ENCODE peak calls at places on chromosomes 1 and 21, in ten cellular contexts. One of them, this sample, is unnamed.

GRCh38 chr21:21003701-21004100 is 5.5 kb downstream of the NCAM2 start:
- DNase-seq in nephron progenitor cell: peak; percentile 11
- DNase-seq in activated naive CD8-positive, alpha-beta T cell treated with anti-CD3 and anti-CD28 coated beads for 36 hours: no peak
- DNase-seq in cerebellar cortex: peak; percentile 18
- DNase-seq in occipital lobe: no peak
- DNase-seq in lung: no peak
- DNase-seq in LHCN-M2: peak; percentile 53
- DNase-seq in stimulated activated CD4-positive, alpha-beta T cell treated with anti-CD3 and anti-CD28 coated beads, TNF-alpha, amount 100 ng/mL, for 4 hours: no peak
- DNase-seq in T-helper 17 cell: no peak
- DNase-seq in dorsolateral prefrontal cortex: no peak
- DNase-seq in this sample: peak; percentile 32

GRCh38 chr1:25197235-25197930 is 34.9 kb downstream of the SYF2 start:
- DNase-seq in nephron progenitor cell: peak; percentile 81
- DNase-seq in activated naive CD8-positive, alpha-beta T cell treated with anti-CD3 and anti-CD28 coated beads for 36 hours: no peak
- DNase-seq in cerebellar cortex: no peak
- DNase-seq in occipital lobe: no peak
- DNase-seq in lung: no peak
- DNase-seq in LHCN-M2: no peak
- DNase-seq in stimulated activated CD4-positive, alpha-beta T cell treated with anti-CD3 and anti-CD28 coated beads, TNF-alpha, amount 100 ng/mL, for 4 hours: no peak
- DNase-seq in T-helper 17 cell: no peak
- DNase-seq in dorsolateral prefrontal cortex: no peak
- DNase-seq in this sample: no peak

GRCh38 chr1:95068956-95069710 is 3.6 kb downstream of the ALG14 start:
- DNase-seq in nephron progenitor cell: no peak
- DNase-seq in activated naive CD8-positive, alpha-beta T cell treated with anti-CD3 and anti-CD28 coated beads for 36 hours: no peak
- DNase-seq in cerebellar cortex: no peak
- DNase-seq in occipital lobe: no peak
- DNase-seq in lung: no peak
- DNase-seq in LHCN-M2: no peak
- DNase-seq in stimulated activated CD4-positive, alpha-beta T cell treated with anti-CD3 and anti-CD28 coated beads, TNF-alpha, amount 100 ng/mL, for 4 hours: no peak
- DNase-seq in T-helper 17 cell: no peak
- DNase-seq in dorsolateral prefrontal cortex: no peak
- DNase-seq in this sample: no peak

GRCh38 chr1:22284236-22284635 is 141.3 kb upstream of the WNT4 start:
- DNase-seq in nephron progenitor cell: no peak
- DNase-seq in activated naive CD8-positive, alpha-beta T cell treated with anti-CD3 and anti-CD28 coated beads for 36 hours: no peak
- DNase-seq in cerebellar cortex: no peak
- DNase-seq in occipital lobe: no peak
- DNase-seq in lung: no peak
- DNase-seq in LHCN-M2: no peak
- DNase-seq in stimulated activated CD4-positive, alpha-beta T cell treated with anti-CD3 and anti-CD28 coated beads, TNF-alpha, amount 100 ng/mL, for 4 hours: no peak
- DNase-seq in T-helper 17 cell: no peak
- DNase-seq in dorsolateral prefrontal cortex: no peak
- DNase-seq in this sample: no peak

GRCh38 chr1:96473791-96474452 is 247.7 kb upstream of the PTBP2 start:
- DNase-seq in nephron progenitor cell: no peak
- DNase-seq in activated naive CD8-positive, alpha-beta T cell treated with anti-CD3 and anti-CD28 coated beads for 36 hours: no peak
- DNase-seq in cerebellar cortex: no peak
- DNase-seq in occipital lobe: no peak
- DNase-seq in lung: no peak
- DNase-seq in LHCN-M2: peak; percentile 53
- DNase-seq in stimulated activated CD4-positive, alpha-beta T cell treated with anti-CD3 and anti-CD28 coated beads, TNF-alpha, amount 100 ng/mL, for 4 hours: no peak
- DNase-seq in T-helper 17 cell: no peak
- DNase-seq in dorsolateral prefrontal cortex: no peak
- DNase-seq in this sample: no peak

GRCh38 chr1:10161541-10162290 is 48.7 kb upstream of the KIF1B start:
- DNase-seq in nephron progenitor cell: no peak
- DNase-seq in activated naive CD8-positive, alpha-beta T cell treated with anti-CD3 and anti-CD28 coated beads for 36 hours: no peak
- DNase-seq in cerebellar cortex: peak; percentile 86
- DNase-seq in occipital lobe: no peak
- DNase-seq in lung: no peak
- DNase-seq in LHCN-M2: no peak
- DNase-seq in stimulated activated CD4-positive, alpha-beta T cell treated with anti-CD3 and anti-CD28 coated beads, TNF-alpha, amount 100 ng/mL, for 4 hours: no peak
- DNase-seq in T-helper 17 cell: no peak
- DNase-seq in dorsolateral prefrontal cortex: no peak
- DNase-seq in this sample: no peak

GRCh38 chr1:184558691-184559090 is 171.9 kb downstream of the C1orf21 start:
- DNase-seq in nephron progenitor cell: no peak
- DNase-seq in activated naive CD8-positive, alpha-beta T cell treated with anti-CD3 and anti-CD28 coated beads for 36 hours: no peak
- DNase-seq in cerebellar cortex: no peak
- DNase-seq in occipital lobe: no peak
- DNase-seq in lung: no peak
- DNase-seq in LHCN-M2: no peak
- DNase-seq in stimulated activated CD4-positive, alpha-beta T cell treated with anti-CD3 and anti-CD28 coated beads, TNF-alpha, amount 100 ng/mL, for 4 hours: no peak
- DNase-seq in T-helper 17 cell: no peak
- DNase-seq in dorsolateral prefrontal cortex: no peak
- DNase-seq in this sample: no peak

GRCh38 chr1:30856260-30856790 is 52.2 kb downstream of the SDC3 start:
- DNase-seq in nephron progenitor cell: peak; percentile 28
- DNase-seq in activated naive CD8-positive, alpha-beta T cell treated with anti-CD3 and anti-CD28 coated beads for 36 hours: no peak
- DNase-seq in cerebellar cortex: no peak
- DNase-seq in occipital lobe: no peak
- DNase-seq in lung: peak; percentile 35
- DNase-seq in LHCN-M2: no peak
- DNase-seq in stimulated activated CD4-positive, alpha-beta T cell treated with anti-CD3 and anti-CD28 coated beads, TNF-alpha, amount 100 ng/mL, for 4 hours: no peak
- DNase-seq in T-helper 17 cell: no peak
- DNase-seq in dorsolateral prefrontal cortex: no peak
- DNase-seq in this sample: peak; percentile 66

GRCh38 chr1:92882817-92883216 is 51.0 kb downstream of the RPL5 start:
- DNase-seq in nephron progenitor cell: no peak
- DNase-seq in activated naive CD8-positive, alpha-beta T cell treated with anti-CD3 and anti-CD28 coated beads for 36 hours: no peak
- DNase-seq in cerebellar cortex: no peak
- DNase-seq in occipital lobe: no peak
- DNase-seq in lung: no peak
- DNase-seq in LHCN-M2: no peak
- DNase-seq in stimulated activated CD4-positive, alpha-beta T cell treated with anti-CD3 and anti-CD28 coated beads, TNF-alpha, amount 100 ng/mL, for 4 hours: no peak
- DNase-seq in T-helper 17 cell: no peak
- DNase-seq in dorsolateral prefrontal cortex: no peak
- DNase-seq in this sample: no peak

GRCh38 chr1:151539321-151540020 is 638 bp upstream of the TUFT1 start:
- DNase-seq in nephron progenitor cell: no peak
- DNase-seq in activated naive CD8-positive, alpha-beta T cell treated with anti-CD3 and anti-CD28 coated beads for 36 hours: peak; percentile 34
- DNase-seq in cerebellar cortex: peak; percentile 86
- DNase-seq in occipital lobe: peak; percentile 57
- DNase-seq in lung: peak; percentile 93
- DNase-seq in LHCN-M2: peak; percentile 97
- DNase-seq in stimulated activated CD4-positive, alpha-beta T cell treated with anti-CD3 and anti-CD28 coated beads, TNF-alpha, amount 100 ng/mL, for 4 hours: no peak
- DNase-seq in T-helper 17 cell: no peak
- DNase-seq in dorsolateral prefrontal cortex: peak; percentile 54
- DNase-seq in this sample: peak; percentile 95

GRCh38 chr1:75484789-75485188 is 126.1 kb downstream of the SLC44A5 start:
- DNase-seq in nephron progenitor cell: no peak
- DNase-seq in activated naive CD8-positive, alpha-beta T cell treated with anti-CD3 and anti-CD28 coated beads for 36 hours: no peak
- DNase-seq in cerebellar cortex: no peak
- DNase-seq in occipital lobe: no peak
- DNase-seq in lung: no peak
- DNase-seq in LHCN-M2: no peak
- DNase-seq in stimulated activated CD4-positive, alpha-beta T cell treated with anti-CD3 and anti-CD28 coated beads, TNF-alpha, amount 100 ng/mL, for 4 hours: no peak
- DNase-seq in T-helper 17 cell: no peak
- DNase-seq in dorsolateral prefrontal cortex: no peak
- DNase-seq in this sample: no peak

GRCh38 chr1:156494309-156494895 is 6.2 kb downstream of the MEF2D start:
- DNase-seq in nephron progenitor cell: no peak
- DNase-seq in activated naive CD8-positive, alpha-beta T cell treated with anti-CD3 and anti-CD28 coated beads for 36 hours: no peak
- DNase-seq in cerebellar cortex: no peak
- DNase-seq in occipital lobe: no peak
- DNase-seq in lung: no peak
- DNase-seq in LHCN-M2: no peak
- DNase-seq in stimulated activated CD4-positive, alpha-beta T cell treated with anti-CD3 and anti-CD28 coated beads, TNF-alpha, amount 100 ng/mL, for 4 hours: no peak
- DNase-seq in T-helper 17 cell: no peak
- DNase-seq in dorsolateral prefrontal cortex: no peak
- DNase-seq in this sample: no peak

GRCh38 chr21:41182547-41182946 is 14.6 kb downstream of the BACE2 start:
- DNase-seq in nephron progenitor cell: no peak
- DNase-seq in activated naive CD8-positive, alpha-beta T cell treated with anti-CD3 and anti-CD28 coated beads for 36 hours: no peak
- DNase-seq in cerebellar cortex: no peak
- DNase-seq in occipital lobe: no peak
- DNase-seq in lung: no peak
- DNase-seq in LHCN-M2: no peak
- DNase-seq in stimulated activated CD4-positive, alpha-beta T cell treated with anti-CD3 and anti-CD28 coated beads, TNF-alpha, amount 100 ng/mL, for 4 hours: no peak
- DNase-seq in T-helper 17 cell: no peak
- DNase-seq in dorsolateral prefrontal cortex: no peak
- DNase-seq in this sample: no peak

GRCh38 chr1:228471762-228472398 is 15.3 kb upstream of the RNF187 start:
- DNase-seq in nephron progenitor cell: no peak
- DNase-seq in activated naive CD8-positive, alpha-beta T cell treated with anti-CD3 and anti-CD28 coated beads for 36 hours: no peak
- DNase-seq in cerebellar cortex: peak; percentile 64
- DNase-seq in occipital lobe: no peak
- DNase-seq in lung: no peak
- DNase-seq in LHCN-M2: peak; percentile 41
- DNase-seq in stimulated activated CD4-positive, alpha-beta T cell treated with anti-CD3 and anti-CD28 coated beads, TNF-alpha, amount 100 ng/mL, for 4 hours: no peak
- DNase-seq in T-helper 17 cell: no peak
- DNase-seq in dorsolateral prefrontal cortex: no peak
- DNase-seq in this sample: peak; percentile 3

GRCh38 chr1:70627910-70628309 is 216.8 kb downstream of the CTH start:
- DNase-seq in nephron progenitor cell: no peak
- DNase-seq in activated naive CD8-positive, alpha-beta T cell treated with anti-CD3 and anti-CD28 coated beads for 36 hours: no peak
- DNase-seq in cerebellar cortex: no peak
- DNase-seq in occipital lobe: no peak
- DNase-seq in lung: peak; percentile 45
- DNase-seq in LHCN-M2: no peak
- DNase-seq in stimulated activated CD4-positive, alpha-beta T cell treated with anti-CD3 and anti-CD28 coated beads, TNF-alpha, amount 100 ng/mL, for 4 hours: no peak
- DNase-seq in T-helper 17 cell: no peak
- DNase-seq in dorsolateral prefrontal cortex: no peak
- DNase-seq in this sample: peak; percentile 12

GRCh38 chr1:159090566-159091546 is 14.3 kb upstream of the AIM2 start:
- DNase-seq in nephron progenitor cell: no peak
- DNase-seq in activated naive CD8-positive, alpha-beta T cell treated with anti-CD3 and anti-CD28 coated beads for 36 hours: no peak
- DNase-seq in cerebellar cortex: no peak
- DNase-seq in occipital lobe: no peak
- DNase-seq in lung: no peak
- DNase-seq in LHCN-M2: peak; percentile 69
- DNase-seq in stimulated activated CD4-positive, alpha-beta T cell treated with anti-CD3 and anti-CD28 coated beads, TNF-alpha, amount 100 ng/mL, for 4 hours: no peak
- DNase-seq in T-helper 17 cell: no peak
- DNase-seq in dorsolateral prefrontal cortex: no peak
- DNase-seq in this sample: no peak

This sample was measured in NCI-H748 treated with DMSO at 0.1 percent for 48 hours.